ENCODE peak calls at places on chromosomes 1 and 21, in four cellular contexts. C is HepG2, F is H1, H is K562. B is an unnamed sample. For H3K36me3, the result is how much of the 10 kb centered on the place peaks cover.

GRCh38 chr1:90959352-90960206 is 62.3 kb downstream of the ZNF644 start:
- DNase-seq in H (no peak), C (peak), F (no peak), B (no peak)

GRCh38 chr21:45534591-45535331 is 7.5 kb downstream of the SLC19A1 start:
- DNase-seq in H (no peak), F (peak), C (no peak), B (peak)

GRCh38 chr1:6911229-6911941 is 126.1 kb downstream of the CAMTA1 start:
- DNase-seq in F (no peak), H (peak), C (no peak), B (no peak)

GRCh38 chr1:39995973-39996393 is 41.0 kb downstream of the MFSD2A start:
- DNase-seq in H (no peak), C (no peak), F (no peak), B (no peak)

GRCh38 chr1:118989878-118990378 is 1.8 kb upstream of the TBX15 start:
- DNase-seq in F (peak), C (no peak), H (no peak), B (no peak)

GRCh38 chr1:38527373-38527966 is 332.1 kb downstream of the RRAGC start:
- DNase-seq in F (no peak), H (peak), C (no peak), B (no peak)

GRCh38 chr1:6860401-6860800 is 75.1 kb downstream of the CAMTA1 start:
- DNase-seq in H (no peak), F (no peak), C (no peak), B (no peak)

GRCh38 chr1:177228721-177229088 is 57.9 kb downstream of the BRINP2 start:
- DNase-seq in H (no peak), C (no peak), F (no peak), B (no peak)

GRCh38 chr1:247829651-247830050 is 5.7 kb upstream of the OR14A16 start:
- DNase-seq in C (no peak), F (no peak), H (no peak), B (no peak)

GRCh38 chr21:46509760-46510159 is 51.1 kb downstream of the DIP2A start:
- DNase-seq in H (no peak), C (peak), F (no peak), B (no peak)

GRCh38 chr1:204709960-204710912 is 24.7 kb upstream of the LRRN2 start:
- DNase-seq in F (peak), C (no peak), H (no peak), B (no peak)

DNA sequence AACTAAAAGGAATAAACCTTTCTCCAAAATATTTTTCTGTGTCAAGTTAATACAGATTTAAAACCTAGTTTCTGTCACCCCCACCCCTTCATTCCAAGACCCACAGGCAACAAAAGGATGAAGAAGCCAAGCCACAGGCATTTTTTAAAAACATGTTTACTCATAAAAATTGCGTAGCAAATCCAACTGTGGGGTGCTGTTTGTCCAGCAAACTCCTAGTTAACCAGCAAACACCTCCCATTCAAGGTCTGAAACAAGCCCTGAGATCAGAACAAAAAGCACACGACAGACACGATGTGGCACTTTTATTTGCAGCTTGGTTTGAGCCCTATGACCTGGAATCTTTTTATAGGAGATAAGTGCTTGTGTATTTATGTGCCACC is 149.9 kb upstream of the CAMK1G start:
- DNase-seq in C (no peak), F (no peak), H (no peak), B (no peak)
- H3K36me3 ChIP-seq in C (under half), F (under half), H (under half), B (under half)

GRCh38 chr1:207335695-207336363 is 14.4 kb downstream of the CD55 start:
- DNase-seq in F (no peak), H (no peak), C (no peak), B (no peak)
- TF ChIP-seq EP300 in F (no peak), H (no peak), C (no peak), B (no peak)

DNA sequence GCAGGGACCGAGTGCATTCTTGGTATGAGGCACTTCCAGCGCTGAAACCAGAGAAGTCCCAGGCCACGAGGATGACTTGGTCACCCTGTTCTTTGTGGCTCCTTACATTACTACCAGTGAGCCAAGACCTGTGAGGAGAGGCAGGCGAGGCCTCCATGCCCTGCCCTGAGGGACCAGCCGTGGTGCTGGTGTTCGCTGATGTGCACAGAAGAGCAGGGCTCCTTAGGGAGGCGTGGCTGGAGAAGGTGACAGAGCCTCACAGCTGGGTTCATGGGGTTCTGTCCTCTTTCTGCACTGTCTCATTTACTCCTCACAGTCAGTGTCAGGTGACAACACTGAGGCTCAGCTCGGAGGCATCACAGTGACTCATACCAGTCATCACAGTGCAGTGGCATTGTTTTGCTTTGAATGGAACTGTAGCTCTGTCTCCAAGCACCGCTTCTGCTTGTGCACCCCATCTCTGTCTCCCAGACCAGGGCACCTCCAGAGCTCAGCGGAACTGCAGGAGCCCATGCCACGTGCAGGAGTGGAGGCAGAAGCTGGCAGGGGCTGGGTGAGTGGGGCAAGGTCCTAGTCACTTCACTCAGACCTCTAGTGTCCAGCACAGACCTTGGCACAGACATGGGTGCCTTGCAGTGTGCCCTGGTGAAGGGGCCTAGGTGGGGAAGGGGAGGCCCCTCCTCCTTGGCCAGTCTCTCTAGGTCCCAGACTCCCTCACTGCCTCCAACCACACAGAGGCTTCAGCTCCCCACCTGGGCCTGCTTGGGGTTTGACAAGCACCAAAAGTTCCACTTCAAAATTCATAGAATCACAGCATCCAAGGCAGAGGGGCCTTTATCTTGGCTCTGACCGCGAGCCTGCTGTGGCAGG is 310.9 kb downstream of the MATN1 start:
- DNase-seq in C (no peak), F (peak), H (peak), B (no peak)
- H3K36me3 ChIP-seq in C (under half), F (under half), H (under half), B (under half)

GRCh38 chr21:42263591-42264131 is 44.7 kb downstream of the ABCG1 start:
- DNase-seq in F (no peak), C (no peak), H (no peak), B (no peak)
- TF ChIP-seq EP300 in F (no peak), C (no peak), H (no peak), B (no peak)

GRCh38 chr1:4597020-4597419 is 57.4 kb upstream of the AJAP1 start:
- DNase-seq in H (no peak), F (no peak), C (no peak), B (no peak)

GRCh38 chr1:4594286-4594991 is 60.0 kb upstream of the AJAP1 start:
- DNase-seq in F (peak), C (no peak), H (no peak), B (no peak)

GRCh38 chr1:4598561-4598960 is 55.8 kb upstream of the AJAP1 start:
- DNase-seq in H (no peak), F (no peak), C (no peak), B (no peak)

GRCh38 chr1:4595341-4596225 is 58.8 kb upstream of the AJAP1 start:
- DNase-seq in C (no peak), F (no peak), H (no peak), B (no peak)

GRCh38 chr1:4596486-4596885 is 57.9 kb upstream of the AJAP1 start:
- DNase-seq in C (no peak), F (no peak), H (no peak), B (no peak)
- H3K36me3 ChIP-seq in C (under half), F (under half), H (under half), B (under half)

GRCh38 chr1:233600488-233600887 is 13.4 kb upstream of the KCNK1 start:
- DNase-seq in F (no peak), H (no peak), C (no peak), B (no peak)

GRCh38 chr1:233597489-233597901 is 16.4 kb upstream of the KCNK1 start:
- DNase-seq in H (no peak), F (no peak), C (no peak), B (no peak)

GRCh38 chr1:233599542-233600073 is 14.3 kb upstream of the KCNK1 start:
- DNase-seq in F (no peak), H (no peak), C (no peak), B (no peak)

GRCh38 chr1:233603366-233603927 is 10.5 kb upstream of the KCNK1 start:
- DNase-seq in F (no peak), H (no peak), C (no peak), B (no peak)

DNA sequence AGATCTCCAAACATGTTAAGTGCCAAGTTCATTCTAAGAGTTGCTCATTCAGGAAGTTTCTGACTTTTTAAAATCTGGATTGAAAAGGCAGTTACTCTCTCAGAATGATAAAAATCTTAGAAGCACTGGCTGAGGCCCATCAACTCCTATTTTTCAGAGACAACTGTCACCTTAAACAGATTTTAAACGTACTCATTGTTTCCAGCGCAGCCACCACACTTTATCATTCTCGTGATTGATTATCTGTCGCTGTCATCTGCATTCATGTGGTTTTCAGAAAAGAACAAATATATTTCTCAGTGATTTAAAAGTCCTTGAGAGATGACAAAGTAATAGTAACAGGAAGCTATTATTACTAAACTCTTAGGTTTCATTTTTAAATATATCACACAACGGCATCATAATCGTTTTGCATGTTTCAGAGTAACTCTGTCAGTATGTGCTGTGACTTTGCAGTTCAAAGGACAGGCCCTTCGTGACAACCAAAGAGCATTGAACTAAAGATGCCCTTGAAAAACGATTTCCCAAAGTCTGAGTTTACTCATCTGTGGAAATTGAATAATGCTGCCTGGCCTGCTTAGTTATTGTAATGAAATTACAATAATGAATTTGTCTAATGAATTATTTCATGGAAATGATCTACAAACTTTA is 14.9 kb upstream of the KCNK1 start:
- DNase-seq in H (no peak), C (no peak), F (no peak), B (no peak)
- TF ChIP-seq EP300 in H (peak), C (no peak), F (no peak), B (no peak)

GRCh38 chr1:229478852-229479251 is 29.3 kb downstream of the NUP133 start:
- DNase-seq in C (no peak), F (no peak), H (no peak), B (no peak)
- H3K36me3 ChIP-seq in C (under half), F (under half), H (half or more), B (under half)